ENCODE peak calls at places on chromosomes 1 and 21, in six cellular contexts. F, V, Z, N, Y and A are unnamed samples.

GRCh38 chr1:19315378-19316206 is 3.5 kb downstream of the SLC66A1 start:
- DNase-seq in V (no peak), Y (no peak), Z (no peak), N (no peak), F (no peak), A (no peak)

GRCh38 chr21:42258885-42259407 is 40.0 kb downstream of the ABCG1 start:
- DNase-seq in Y (peak), F (no peak), N (no peak), Z (no peak), V (no peak), A (no peak)

GRCh38 chr1:222441006-222441620 is 106.8 kb downstream of the HHIPL2 start:
- DNase-seq in V (no peak), N (peak), Z (no peak), Y (no peak), F (no peak), A (no peak)

GRCh38 chr1:53291574-53291973 is 36.3 kb downstream of the LRP8 start:
- DNase-seq in Y (no peak), V (no peak), Z (no peak), N (no peak), F (no peak), A (no peak)

GRCh38 chr1:248857201-248857600 is 1.7 kb downstream of the ZNF692 start:
- DNase-seq in Z (no peak), N (no peak), F (no peak), V (no peak), Y (no peak), A (no peak)

GRCh38 chr1:67564193-67564592 is 120.8 kb upstream of the GADD45A start:
- DNase-seq in Y (no peak), F (no peak), Z (no peak), N (no peak), V (no peak), A (no peak)

GRCh38 chr1:20584890-20585289 is 4.0 kb upstream of the CDA start:
- DNase-seq in N (no peak), V (no peak), Z (no peak), Y (no peak), F (no peak), A (no peak)

GRCh38 chr1:43300661-43301094 is at the start of gene TIE1:
- DNase-seq in Y (no peak), F (no peak), Z (no peak), V (no peak), N (no peak), A (no peak)

GRCh38 chr1:116336250-116336649 is 36.8 kb upstream of the ATP1A1 start:
- DNase-seq in N (no peak), F (no peak), V (no peak), Z (no peak), Y (no peak), A (no peak)

GRCh38 chr1:243471754-243472725 is 216.2 kb downstream of the SDCCAG8 start:
- DNase-seq in V (no peak), Z (no peak), F (no peak), N (no peak), Y (no peak), A (no peak)

GRCh38 chr1:197544130-197544529 is 231.2 kb downstream of the DENND1B start:
- DNase-seq in V (no peak), Y (no peak), Z (no peak), N (no peak), F (no peak), A (no peak)

GRCh38 chr1:246020231-246020954 is 486.7 kb downstream of the SMYD3 start:
- DNase-seq in F (no peak), Y (no peak), Z (no peak), V (no peak), N (no peak), A (no peak)

GRCh38 chr1:157595356-157595755 is 2.5 kb downstream of the FCRL4 start:
- DNase-seq in Z (no peak), F (no peak), N (no peak), Y (no peak), V (no peak), A (no peak)

GRCh38 chr1:182029002-182029378 is 32.5 kb downstream of the ZNF648 start:
- DNase-seq in Y (no peak), N (no peak), V (no peak), Z (no peak), F (no peak), A (no peak)

GRCh38 chr1:24392982-24393645 is 20.5 kb downstream of the STPG1 start:
- DNase-seq in F (no peak), Y (no peak), Z (no peak), N (no peak), V (no peak), A (no peak)

GRCh38 chr1:226958300-226958699 is 18.2 kb downstream of the COQ8A start:
- DNase-seq in Y (no peak), V (no peak), Z (no peak), F (no peak), N (no peak), A (no peak)

GRCh38 chr21:45455321-45456013 is 50.5 kb downstream of the COL18A1 start:
- DNase-seq in V (no peak), N (no peak), Z (no peak), Y (peak), F (peak), A (no peak)

GRCh38 chr1:18561967-18562366 is 68.7 kb upstream of the PAX7 start:
- DNase-seq in Z (no peak), N (no peak), Y (no peak), V (no peak), F (no peak), A (no peak)

GRCh38 chr1:213985181-213986019 is 2.4 kb upstream of the PROX1 start:
- DNase-seq in N (peak), V (no peak), Y (peak), Z (no peak), F (no peak), A (no peak)

GRCh38 chr1:227388771-227389170 is 70.5 kb upstream of the CDC42BPA start:
- DNase-seq in Y (no peak), V (no peak), F (peak), Z (no peak), N (no peak), A (no peak)

GRCh38 chr1:179195374-179195773 is 34.1 kb downstream of the ABL2 start:
- DNase-seq in V (no peak), Z (no peak), F (no peak), N (no peak), Y (no peak), A (no peak)

GRCh38 chr1:179190861-179191260 is 38.6 kb downstream of the ABL2 start:
- DNase-seq in Y (no peak), Z (no peak), F (no peak), V (no peak), N (no peak), A (no peak)

GRCh38 chr1:179197690-179198297 is 31.7 kb downstream of the ABL2 start:
- DNase-seq in F (no peak), Y (no peak), V (no peak), Z (no peak), N (no peak), A (no peak)

GRCh38 chr1:179194068-179194537 is 35.4 kb downstream of the ABL2 start:
- DNase-seq in Z (no peak), Y (no peak), V (no peak), N (no peak), F (no peak), A (no peak)
- TF ChIP-seq CTCF in Z (no peak), Y (no peak), V (no peak), N (no peak), F (no peak), A (no peak)

GRCh38 chr1:156419863-156420208 is 50.8 kb downstream of the RHBG start:
- DNase-seq in N (peak), Z (no peak), V (no peak), Y (no peak), F (no peak), A (peak)
- TF ChIP-seq CTCF in N (peak), Z (peak), V (peak), Y (no peak), F (no peak), A (peak)

GRCh38 chr1:81252471-81253160 is 548.1 kb upstream of the ADGRL2 start:
- DNase-seq in V (no peak), N (no peak), Z (no peak), F (no peak), Y (no peak), A (no peak)

GRCh38 chr1:81259620-81260411 is 540.9 kb upstream of the ADGRL2 start:
- DNase-seq in Y (no peak), N (no peak), V (no peak), F (no peak), Z (no peak), A (no peak)

GRCh38 chr1:81254068-81254467 is 546.7 kb upstream of the ADGRL2 start:
- DNase-seq in Y (no peak), F (no peak), N (no peak), Z (no peak), V (no peak), A (no peak)

DNA sequence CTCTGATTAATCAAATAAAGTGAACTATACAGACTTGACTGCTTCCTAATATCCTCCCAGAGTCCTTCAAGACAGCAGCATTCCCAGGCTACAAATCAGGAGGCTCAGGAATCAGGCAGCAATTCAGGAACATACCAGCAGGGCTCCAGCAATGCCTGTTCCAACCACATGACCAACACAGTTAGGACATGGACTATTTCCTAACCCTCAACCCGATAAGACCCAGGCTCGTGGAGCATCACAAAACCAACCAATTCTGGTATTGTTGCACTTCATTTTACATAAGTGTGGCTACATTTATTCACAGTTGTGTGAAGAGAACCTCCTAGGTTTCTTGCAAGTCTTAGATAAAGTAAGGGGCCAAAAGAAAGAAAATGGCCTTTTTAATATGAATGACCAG is 546.2 kb upstream of the ADGRL2 start:
- DNase-seq in F (no peak), Y (no peak), V (no peak), Z (no peak), N (no peak), A (no peak)
- TF ChIP-seq CTCF in F (no peak), Y (no peak), V (no peak), Z (peak), N (peak), A (no peak)

DNA sequence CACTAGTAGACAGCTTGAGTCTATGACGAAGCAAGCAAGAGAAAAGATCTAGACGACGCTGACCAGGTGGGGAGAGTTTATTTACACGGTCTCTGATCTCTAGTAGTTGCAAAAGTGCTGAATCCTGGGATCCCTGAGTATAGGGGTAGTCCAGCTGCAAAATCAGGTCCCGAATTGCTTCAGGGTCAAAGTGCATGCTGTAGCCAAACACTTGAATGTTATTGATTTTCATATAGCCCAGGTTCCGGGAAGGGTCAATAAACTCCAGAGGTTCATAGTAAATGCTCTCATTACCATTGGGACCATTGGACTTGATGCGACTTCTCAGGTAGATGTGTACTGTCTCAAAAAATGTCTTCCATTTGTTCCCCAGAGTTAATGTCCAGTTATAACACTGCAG is 379.6 kb downstream of the BRINP3 start:
- DNase-seq in V (no peak), Y (no peak), N (no peak), F (no peak), Z (no peak), A (no peak)
- TF ChIP-seq CTCF in V (no peak), Y (no peak), N (no peak), F (no peak), Z (no peak), A (no peak)